ENCODE peak calls at places on chromosomes 16 and 17, in eight cellular contexts. U is stimulated activated CD8-positive, alpha-beta memory T cell treated with anti-CD3 and anti-CD28 coated beads, Interleukin-15, amount 100 ng/mL, for 24 hours; P is central memory CD8-positive, alpha-beta T cell; F is left ventricle myocardium superior; V is fibroblast of lung; B is AG08395; A is smooth muscle cell of the brain vasculature; Y is AG09309. D is an unnamed sample.

GRCh38 chr16:66961065-66961744 is at the start of gene CES3:
- DNase-seq in A (no peak), F (peak), B (peak), V (peak), P (no peak), Y (no peak), U (no peak), D (peak)

GRCh38 chr17:77811521-77811920 is 147.0 kb upstream of the TNRC6C start:
- DNase-seq in U (no peak), Y (no peak), V (peak), P (no peak), B (peak), A (no peak), F (no peak), D (no peak)

GRCh38 chr17:5110816-5111215 is 862 bp downstream of the ZNF232 start:
- DNase-seq in P (no peak), Y (no peak), B (no peak), F (no peak), U (no peak), V (no peak), A (no peak), D (no peak)

GRCh38 chr16:46803373-46803772 is 27.6 kb downstream of the C16orf87 start:
- DNase-seq in U (no peak), A (no peak), B (no peak), P (no peak), V (no peak), Y (no peak), F (no peak), D (no peak)

GRCh38 chr16:60166111-60166510 is 1432.0 kb upstream of the GOT2 start:
- DNase-seq in U (no peak), F (no peak), P (no peak), Y (no peak), B (no peak), A (no peak), V (no peak), D (peak)

GRCh38 chr16:48235556-48236136 is 8.5 kb upstream of the LONP2 start:
- DNase-seq in U (no peak), B (no peak), A (no peak), Y (no peak), V (no peak), F (no peak), P (no peak), D (no peak)

GRCh38 chr16:55471448-55472097 is 7.4 kb upstream of the MMP2 start:
- DNase-seq in V (peak), A (no peak), U (no peak), Y (peak), F (no peak), P (no peak), B (peak), D (peak)

GRCh38 chr16:66927012-66927436 is 1.7 kb upstream of the RRAD start:
- DNase-seq in P (no peak), V (peak), U (no peak), F (peak), A (peak), B (peak), Y (peak), D (peak)

GRCh38 chr16:23950898-23951297 is 115.1 kb downstream of the PRKCB start:
- DNase-seq in P (no peak), V (no peak), F (no peak), A (no peak), U (no peak), B (no peak), Y (no peak), D (no peak)

GRCh38 chr16:22424161-22424937 is 49.9 kb upstream of the CDR2 start:
- DNase-seq in V (peak), F (peak), Y (no peak), B (peak), P (no peak), U (no peak), A (no peak), D (no peak)

GRCh38 chr16:30395992-30396560 is 856 bp downstream of the ZNF48 start:
- DNase-seq in V (no peak), B (no peak), F (no peak), U (no peak), Y (no peak), P (no peak), A (no peak), D (no peak)

GRCh38 chr16:54554581-54554980 is 268.0 kb upstream of the IRX3 start:
- DNase-seq in F (no peak), Y (no peak), V (no peak), P (no peak), U (no peak), A (no peak), B (no peak), D (no peak)

GRCh38 chr17:7336240-7337175 is at the start of gene ACAP1:
- DNase-seq in F (peak), B (no peak), Y (no peak), A (no peak), V (no peak), U (peak), P (no peak), D (no peak)

GRCh38 chr16:84919751-84920150 is 91.6 kb downstream of the ZDHHC7 start:
- DNase-seq in Y (no peak), V (no peak), B (no peak), U (no peak), P (no peak), A (no peak), F (no peak), D (no peak)

GRCh38 chr16:3497771-3498170 is 2.5 kb upstream of the C16orf90 start:
- DNase-seq in P (no peak), B (no peak), A (no peak), U (no peak), V (no peak), Y (no peak), F (no peak), D (no peak)

GRCh38 chr16:26204138-26204537 is 512.4 kb downstream of the HS3ST4 start:
- DNase-seq in P (no peak), U (no peak), A (no peak), B (no peak), F (no peak), V (no peak), Y (no peak), D (no peak)

GRCh38 chr16:69647020-69647419 is 79.3 kb downstream of the NQO1 start:
- DNase-seq in B (no peak), Y (no peak), A (no peak), U (no peak), V (no peak), P (no peak), F (no peak), D (no peak)

GRCh38 chr17:40556884-40557414 is 8.3 kb downstream of the CCR7 start:
- DNase-seq in A (no peak), V (no peak), P (no peak), F (peak), B (no peak), U (no peak), Y (no peak), D (no peak)

GRCh38 chr16:1277016-1277944 is 21.4 kb downstream of the TPSD1 start:
- DNase-seq in Y (no peak), V (no peak), A (no peak), P (no peak), F (no peak), B (no peak), U (no peak), D (no peak)

GRCh38 chr16:89293276-89294143 is 76.0 kb downstream of the ZNF778 start:
- DNase-seq in V (no peak), P (no peak), F (peak), Y (no peak), U (no peak), B (no peak), A (no peak), D (no peak)

GRCh38 chr16:17461951-17462729 is 8.6 kb downstream of the XYLT1 start:
- DNase-seq in U (no peak), F (no peak), Y (no peak), P (no peak), B (no peak), V (no peak), A (no peak), D (no peak)

GRCh38 chr17:32769846-32770245 is 107.1 kb downstream of the MYO1D start:
- DNase-seq in Y (no peak), V (no peak), A (no peak), U (no peak), B (no peak), P (no peak), F (no peak), D (peak)

GRCh38 chr16:12260119-12260646 is 283.6 kb downstream of the SNX29 start:
- DNase-seq in V (no peak), Y (no peak), U (no peak), F (no peak), P (no peak), A (no peak), B (no peak), D (no peak)

GRCh38 chr17:46868689-46869187 is 17.4 kb downstream of the WNT9B start:
- DNase-seq in A (no peak), Y (no peak), P (no peak), U (no peak), V (no peak), F (no peak), B (no peak), D (no peak)

GRCh38 chr17:77610980-77611641 is 347.4 kb upstream of the TNRC6C start:
- DNase-seq in U (no peak), P (no peak), Y (peak), V (no peak), F (no peak), A (no peak), B (peak), D (no peak)

D was measured in epithelial cell of esophagus.